ENCODE peak calls at places on chromosome 20, in five cellular contexts. One of them, this sample, is unnamed.

GRCh38 chr20:61520761-61521460 is 268.9 kb downstream of the CDH4 start:
- DNase-seq in IMR-90: peak
- DNase-seq in kidney epithelial cell: no peak
- DNase-seq in choroid plexus epithelial cell: peak
- DNase-seq in posterior cingulate gyrus: no peak
- DNase-seq in this sample: no peak

GRCh38 chr20:44910690-44911262 is 916 bp downstream of the PABPC1L start:
- DNase-seq in IMR-90: no peak
- DNase-seq in kidney epithelial cell: no peak
- DNase-seq in choroid plexus epithelial cell: peak
- DNase-seq in posterior cingulate gyrus: no peak
- DNase-seq in this sample: no peak

GRCh38 chr20:59031326-59032022 is 661 bp downstream of the ATP5F1E start:
- DNase-seq in IMR-90: no peak
- DNase-seq in kidney epithelial cell: no peak
- DNase-seq in choroid plexus epithelial cell: no peak
- DNase-seq in posterior cingulate gyrus: no peak
- DNase-seq in this sample: no peak

GRCh38 chr20:21315138-21315537 is 12.0 kb downstream of the XRN2 start:
- DNase-seq in IMR-90: peak
- DNase-seq in kidney epithelial cell: no peak
- DNase-seq in choroid plexus epithelial cell: peak
- DNase-seq in posterior cingulate gyrus: no peak
- DNase-seq in this sample: peak

GRCh38 chr20:24736131-24736843 is 212.8 kb upstream of the CST7 start:
- DNase-seq in IMR-90: peak
- DNase-seq in kidney epithelial cell: no peak
- DNase-seq in choroid plexus epithelial cell: no peak
- DNase-seq in posterior cingulate gyrus: no peak
- DNase-seq in this sample: no peak

GRCh38 chr20:50191566-50192363 is 1.1 kb downstream of the CEBPB start:
- DNase-seq in IMR-90: peak
- DNase-seq in kidney epithelial cell: no peak
- DNase-seq in choroid plexus epithelial cell: peak
- DNase-seq in posterior cingulate gyrus: peak
- DNase-seq in this sample: no peak

GRCh38 chr20:47360489-47361267 is 4.2 kb upstream of the ZMYND8 start:
- DNase-seq in IMR-90: peak
- DNase-seq in kidney epithelial cell: peak
- DNase-seq in choroid plexus epithelial cell: peak
- DNase-seq in posterior cingulate gyrus: peak
- DNase-seq in this sample: no peak

GRCh38 chr20:61333484-61334108 is 81.5 kb downstream of the CDH4 start:
- DNase-seq in IMR-90: no peak
- DNase-seq in kidney epithelial cell: no peak
- DNase-seq in choroid plexus epithelial cell: no peak
- DNase-seq in posterior cingulate gyrus: no peak
- DNase-seq in this sample: no peak

GRCh38 chr20:32474967-32475819 is 109.9 kb downstream of the NOL4L start:
- DNase-seq in IMR-90: peak
- DNase-seq in kidney epithelial cell: peak
- DNase-seq in choroid plexus epithelial cell: peak
- DNase-seq in posterior cingulate gyrus: peak
- DNase-seq in this sample: no peak